ENCODE peak calls at places on chromosome 1, in ten cellular contexts. E, I, N, M, H, T, U, G, Z and B are unnamed samples.

GRCh38 chr1:2816786-2817185 is 15.3 kb upstream of the TTC34 start:
- DNase-seq in E (no peak), I (no peak), N (no peak), M (no peak), H (no peak), T (no peak), U (no peak), G (no peak), Z (no peak), B (no peak)

GRCh38 chr1:214135886-214136285 is 145.1 kb upstream of the SMYD2 start:
- DNase-seq in E (no peak), I (peak; percentile 43), N (no peak), M (no peak), H (no peak), T (no peak), U (no peak), G (no peak), Z (no peak), B (no peak)

GRCh38 chr1:30199563-30199962 is 523.8 kb downstream of the MATN1 start:
- DNase-seq in E (no peak), I (no peak), N (no peak), M (no peak), H (no peak), T (no peak), U (no peak), G (no peak), Z (no peak), B (peak; percentile 37)

GRCh38 chr1:243253211-243253926 is 1.7 kb downstream of the CEP170 start:
- DNase-seq in E (no peak), I (peak; percentile 32), N (no peak), M (no peak), H (no peak), T (no peak), U (no peak), G (no peak), Z (peak; percentile 7), B (no peak)

GRCh38 chr1:18109058-18109755 is 1.6 kb downstream of the IGSF21 start:
- DNase-seq in E (no peak), I (no peak), N (peak; percentile 57), M (no peak), H (no peak), T (no peak), U (no peak), G (no peak), Z (no peak), B (no peak)

GRCh38 chr1:190084552-190084951 is 393.1 kb downstream of the BRINP3 start:
- DNase-seq in E (no peak), I (no peak), N (peak; percentile 56), M (no peak), H (no peak), T (no peak), U (no peak), G (no peak), Z (peak; percentile 28), B (no peak)

GRCh38 chr1:51850420-51851297 is 27.9 kb downstream of the NRDC start:
- DNase-seq in E (no peak), I (no peak), N (no peak), M (no peak), H (no peak), T (peak; percentile 61), U (no peak), G (no peak), Z (no peak), B (no peak)

GRCh38 chr1:8047112-8047511 is 21.0 kb upstream of the ERRFI1 start:
- DNase-seq in E (no peak), I (peak; percentile 49), N (no peak), M (no peak), H (no peak), T (no peak), U (no peak), G (no peak), Z (no peak), B (no peak)

GRCh38 chr1:117178756-117179155 is 32.0 kb downstream of the VTCN1 start:
- DNase-seq in E (no peak), I (no peak), N (no peak), M (no peak), H (no peak), T (no peak), U (no peak), G (no peak), Z (no peak), B (no peak)

GRCh38 chr1:84353665-84354064 is 44.6 kb upstream of the DNASE2B start:
- DNase-seq in E (no peak), I (peak; percentile 52), N (no peak), M (no peak), H (no peak), T (no peak), U (no peak), G (no peak), Z (no peak), B (no peak)

GRCh38 chr1:214640431-214641213 is 37.6 kb downstream of the CENPF start:
- DNase-seq in E (no peak), I (no peak), N (no peak), M (no peak), H (no peak), T (no peak), U (no peak), G (no peak), Z (no peak), B (no peak)

GRCh38 chr1:44094047-44094446 is 24.6 kb upstream of the KLF17 start:
- DNase-seq in E (no peak), I (no peak), N (no peak), M (no peak), H (no peak), T (no peak), U (no peak), G (no peak), Z (no peak), B (no peak)